ENCODE peak calls at places on chromosomes 5 and 9, in five cellular contexts. M is epithelial cell of esophagus; K is adrenal gland; S is activated CD4-positive, CD25-positive, alpha-beta regulatory T cell; E is body of pancreas. X is an unnamed sample.

GRCh38 chr5:151023047-151023615 is 2.7 kb downstream of the GPX3 start:
- DNase-seq in M (peak), K (peak), S (no peak), E (peak), X (no peak)

GRCh38 chr9:35432076-35432475 is 57.8 kb upstream of the RUSC2 start:
- DNase-seq in M (peak), K (no peak), S (no peak), E (no peak), X (no peak)

GRCh38 chr5:133254803-133255202 is 203.0 kb downstream of the HSPA4 start:
- DNase-seq in M (no peak), K (no peak), S (no peak), E (no peak), X (no peak)

GRCh38 chr9:82147798-82148440 is 159.3 kb downstream of the SPATA31D1 start:
- DNase-seq in M (no peak), K (no peak), S (no peak), E (no peak), X (no peak)

GRCh38 chr5:174235993-174236528 is 190.6 kb downstream of the NSG2 start:
- DNase-seq in M (no peak), K (no peak), S (no peak), E (no peak), X (no peak)

GRCh38 chr9:115553082-115553481 is 435.1 kb upstream of the TNC start:
- DNase-seq in M (no peak), K (no peak), S (no peak), E (no peak), X (no peak)

GRCh38 chr9:124779368-124780059 is 2.6 kb downstream of the OLFML2A start:
- DNase-seq in M (peak), K (no peak), S (no peak), E (no peak), X (no peak)

GRCh38 chr9:137054932-137055384 is 1.1 kb upstream of the ENTPD2 start:
- DNase-seq in M (no peak), K (no peak), S (no peak), E (no peak), X (no peak)

GRCh38 chr5:142924135-142924883 is 154.1 kb downstream of the ARHGAP26 start:
- DNase-seq in M (no peak), K (no peak), S (no peak), E (no peak), X (no peak)

GRCh38 chr9:109114670-109115069 is 5.1 kb downstream of the TMEM245 start:
- DNase-seq in M (peak), K (no peak), S (no peak), E (peak), X (peak)

GRCh38 chr5:137609122-137609521 is 110.0 kb upstream of the SPOCK1 start:
- DNase-seq in M (no peak), K (no peak), S (no peak), E (no peak), X (no peak)

GRCh38 chr5:172477466-172477865 is 23.1 kb upstream of the SH3PXD2B start:
- DNase-seq in M (no peak), K (no peak), S (no peak), E (no peak), X (no peak)

GRCh38 chr5:134420326-134420725 is 8.6 kb upstream of the CDKN2AIPNL start:
- DNase-seq in M (no peak), K (no peak), S (no peak), E (no peak), X (no peak)

GRCh38 chr5:15533124-15533893 is 33.3 kb downstream of the FBXL7 start:
- DNase-seq in M (no peak), K (no peak), S (no peak), E (no peak), X (no peak)

GRCh38 chr5:74772359-74772758 is 5.3 kb downstream of the NSA2 start:
- DNase-seq in M (peak), K (no peak), S (no peak), E (no peak), X (no peak)

X was measured in activated CD4-positive, alpha-beta memory T cell treated with anti-CD3 and anti-CD28 coated beads for 36 hours.